ENCODE peak calls at places on chromosome 19, in four cellular contexts. X is IMR-90, U is GM23338, D is fibroblast of lung. V is an unnamed sample.

GRCh38 chr19:850221-850978 is 1.7 kb upstream of the ELANE start:
- DNase-seq in D (peak), X (peak), U (peak), V (no peak)

GRCh38 chr19:48720613-48721296 is 1.2 kb upstream of the MAMSTR start:
- DNase-seq in X (peak), D (peak), U (peak), V (no peak)

GRCh38 chr19:14952767-14953166 is 11.5 kb downstream of the OR7C2 start:
- DNase-seq in D (no peak), U (no peak), X (no peak), V (no peak)

GRCh38 chr19:3785464-3785937 is 680 bp downstream of the MATK start:
- DNase-seq in X (no peak), U (no peak), D (no peak), V (no peak)

GRCh38 chr19:30222993-30223865 is 149.0 kb upstream of the ZNF536 start:
- DNase-seq in X (no peak), D (no peak), U (peak), V (no peak)

GRCh38 chr19:47232422-47233211 is 1.6 kb upstream of the BBC3 start:
- DNase-seq in D (peak), U (no peak), X (peak), V (peak)

GRCh38 chr19:50046649-50047503 is 21.1 kb downstream of the ZNF473 start:
- DNase-seq in X (peak), U (peak), D (peak), V (no peak)

GRCh38 chr19:3102239-3103140 is 8.3 kb downstream of the GNA11 start:
- DNase-seq in X (no peak), D (no peak), U (no peak), V (no peak)

GRCh38 chr19:13959962-13960862 is 7.9 kb downstream of the DCAF15 start:
- DNase-seq in D (no peak), X (no peak), U (peak), V (no peak)

GRCh38 chr19:31338069-31338767 is 11.0 kb downstream of the TSHZ3 start:
- DNase-seq in D (peak), X (peak), U (peak), V (no peak)

GRCh38 chr19:48292798-48293197 is 22.9 kb downstream of the ZNF114 start:
- DNase-seq in D (peak), U (no peak), X (peak), V (peak)

GRCh38 chr19:13633109-13633508 is 126.8 kb upstream of the CACNA1A start:
- DNase-seq in D (peak), U (peak), X (peak), V (no peak)

GRCh38 chr19:38073806-38074685 is 150.0 kb downstream of the DPF1 start:
- DNase-seq in U (peak), D (peak), X (peak), V (no peak)

GRCh38 chr19:14363203-14364097 is 17.8 kb upstream of the ADGRE5 start:
- DNase-seq in X (peak), D (peak), U (peak), V (no peak)

GRCh38 chr19:5324947-5325346 is 15.7 kb downstream of the PTPRS start:
- DNase-seq in D (no peak), U (no peak), X (no peak), V (no peak)

GRCh38 chr19:5323475-5323811 is 17.2 kb downstream of the PTPRS start:
- DNase-seq in U (no peak), X (no peak), D (no peak), V (no peak)

GRCh38 chr19:5321066-5321642 is 19.5 kb downstream of the PTPRS start:
- DNase-seq in U (no peak), D (no peak), X (no peak), V (no peak)

GRCh38 chr19:5319516-5319915 is 21.1 kb downstream of the PTPRS start:
- DNase-seq in X (no peak), D (no peak), U (no peak), V (no peak)

DNA sequence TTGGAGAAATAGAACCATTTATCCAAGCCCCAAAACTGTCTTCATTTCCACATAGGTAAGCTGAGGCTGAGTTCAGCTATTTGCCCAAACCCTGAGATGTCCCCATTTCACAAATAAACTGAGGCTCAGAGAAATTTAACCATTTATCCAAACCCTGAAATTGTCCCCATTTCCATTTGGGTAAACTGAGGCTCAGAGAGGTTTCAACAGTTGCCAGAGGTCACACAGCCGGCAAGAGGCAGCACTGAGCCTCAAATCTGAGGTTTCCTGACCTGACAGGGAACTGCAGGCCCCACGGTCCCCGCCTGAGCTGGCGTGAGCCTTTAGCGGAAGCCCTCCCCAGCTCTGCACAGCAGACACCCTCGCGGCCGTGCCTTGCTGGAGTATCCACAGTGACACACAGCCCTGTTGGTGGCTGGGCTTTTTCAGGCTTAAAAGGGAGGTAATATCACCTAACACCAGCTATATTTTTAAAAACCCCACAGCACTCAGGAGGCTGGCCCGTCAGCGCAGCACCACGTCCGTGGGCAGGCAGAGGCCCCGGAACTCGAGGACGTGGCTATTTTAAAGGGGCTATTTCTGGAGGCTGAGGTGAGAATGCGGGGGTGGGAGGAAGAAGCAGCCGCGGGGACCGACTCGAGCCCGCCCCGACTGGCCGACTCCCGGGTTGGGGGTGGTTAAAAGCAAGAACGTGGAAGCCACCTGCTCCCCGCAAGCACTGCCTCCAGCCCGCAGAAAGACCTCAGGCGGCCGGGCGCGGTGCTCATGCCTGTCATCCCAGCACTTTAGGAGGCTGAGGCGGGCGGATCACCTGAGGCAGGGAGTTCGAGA is 18.5 kb downstream of the PTPRS start:
- DNase-seq in D (no peak), X (no peak), U (peak), V (no peak)
- TF ChIP-seq CTCF in D (no peak), X (no peak), U (no peak), V (no peak)

GRCh38 chr19:35206379-35206778 is 22.2 kb downstream of the FAM187B start:
- DNase-seq in D (no peak), U (no peak), X (no peak), V (no peak)

GRCh38 chr19:35206855-35207254 is 21.7 kb downstream of the FAM187B start:
- DNase-seq in U (no peak), D (no peak), X (no peak), V (no peak)

GRCh38 chr19:35207391-35207871 is 21.1 kb downstream of the FAM187B start:
- DNase-seq in U (no peak), D (no peak), X (no peak), V (no peak)

GRCh38 chr19:35204799-35205732 is 23.5 kb downstream of the FAM187B start:
- DNase-seq in U (peak), D (no peak), X (no peak), V (no peak)

GRCh38 chr19:35205733-35206323 is 22.7 kb downstream of the FAM187B start:
- DNase-seq in D (no peak), X (no peak), U (no peak), V (no peak)
- H3K4me2 ChIP-seq in D (no peak), X (no peak), U (no peak), V (no peak)

GRCh38 chr19:8826371-8826770 is 5.7 kb downstream of the ZNF558 start:
- DNase-seq in X (no peak), D (no peak), U (peak), V (no peak)
- TF ChIP-seq CTCF in X (no peak), D (no peak), U (no peak), V (no peak)

DNA sequence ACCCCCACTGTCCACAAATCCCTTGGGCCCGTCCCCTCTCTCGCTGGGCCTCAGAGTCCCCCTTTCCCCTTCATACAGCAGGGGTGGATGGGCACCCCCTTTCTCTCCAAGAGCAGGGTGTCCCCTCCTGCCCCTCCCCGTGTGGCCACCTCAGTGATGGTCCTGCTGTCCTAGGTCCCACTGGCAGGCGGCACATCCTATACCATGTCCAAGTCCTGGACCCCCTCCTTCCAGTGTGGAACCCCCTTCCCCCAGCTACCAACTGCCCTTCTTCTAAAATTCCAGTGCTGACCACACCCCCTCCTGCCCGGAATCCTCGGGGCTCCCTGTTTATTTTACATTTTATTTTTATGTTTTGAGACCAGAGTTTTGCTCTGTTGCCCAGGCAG is 812 bp upstream of the CPAMD8 start:
- DNase-seq in U (peak), X (no peak), D (no peak), V (no peak)
- H3K4me2 ChIP-seq in U (peak), X (no peak), D (no peak), V (no peak)